ENCODE peak calls at places on chromosomes 12 and 14, in ten cellular contexts. I is hepatocyte; V is fibroblast of lung; E is CD8-positive, alpha-beta memory T cell; S is esophagus squamous epithelium; N is cardiac muscle cell; D is pancreas; H is ovary; X is A549; O is adrenal gland. Z is an unnamed sample. For H3K4me1, the result is how much of the 10 kb centered on the place peaks cover.

GRCh38 chr12:10617868-10618267 is 4.5 kb upstream of the MAGOHB start:
- DNase-seq in I (no peak), V (no peak), E (no peak), S (no peak), N (no peak), D (no peak), H (no peak), X (no peak), O (no peak), Z (no peak)

GRCh38 chr12:102573237-102573636 is 92.9 kb upstream of the IGF1 start:
- DNase-seq in I (no peak), V (peak), E (no peak), S (no peak), N (no peak), D (no peak), H (no peak), X (peak), O (no peak), Z (no peak)

GRCh38 chr12:10409387-10409786 is at the start of gene KLRC4:
- DNase-seq in I (no peak), V (peak), E (no peak), S (no peak), N (peak), D (no peak), H (no peak), X (no peak), O (no peak), Z (no peak)

GRCh38 chr14:89343356-89343755 is 73.7 kb downstream of the FOXN3 start:
- DNase-seq in I (no peak), V (no peak), E (no peak), S (no peak), N (no peak), D (no peak), H (no peak), X (no peak), O (no peak), Z (no peak)

GRCh38 chr12:120196363-120196762 is 1.8 kb upstream of the GCN1 start:
- DNase-seq in I (no peak), V (no peak), E (no peak), S (no peak), N (no peak), D (no peak), H (no peak), X (no peak), O (no peak), Z (no peak)

GRCh38 chr12:121038861-121039654 is at the start of gene OASL:
- DNase-seq in I (peak), V (peak), E (peak), S (no peak), N (peak), D (peak), H (no peak), X (no peak), O (peak), Z (no peak)

GRCh38 chr12:46553266-46553665 is 180.7 kb upstream of the SLC38A2 start:
- DNase-seq in I (no peak), V (peak), E (no peak), S (no peak), N (peak), D (no peak), H (no peak), X (peak), O (no peak), Z (peak)

GRCh38 chr14:48563465-48563864 is 888.1 kb upstream of the MDGA2 start:
- DNase-seq in I (peak), V (peak), E (no peak), S (no peak), N (no peak), D (no peak), H (no peak), X (peak), O (no peak), Z (no peak)

GRCh38 chr12:112005419-112006395 is 7.3 kb downstream of the TMEM116 start:
- DNase-seq in I (peak), V (peak), E (no peak), S (no peak), N (peak), D (no peak), H (no peak), X (peak), O (peak), Z (no peak)

GRCh38 chr14:96287856-96288255 is 31.8 kb downstream of the BDKRB1 start:
- DNase-seq in I (no peak), V (no peak), E (no peak), S (no peak), N (no peak), D (no peak), H (no peak), X (no peak), O (no peak), Z (no peak)

GRCh38 chr12:117134059-117134458 is 34.8 kb upstream of the TESC start:
- DNase-seq in I (no peak), V (no peak), E (peak), S (no peak), N (no peak), D (no peak), H (no peak), X (no peak), O (no peak), Z (no peak)

GRCh38 chr12:67270622-67271021 is 1.5 kb downstream of the CAND1 start:
- DNase-seq in I (no peak), V (no peak), E (no peak), S (no peak), N (no peak), D (no peak), H (no peak), X (no peak), O (no peak), Z (no peak)

GRCh38 chr12:21296751-21297406 is 37.8 kb downstream of the SLCO1A2 start:
- DNase-seq in I (peak), V (peak), E (no peak), S (no peak), N (peak), D (no peak), H (no peak), X (peak), O (no peak), Z (no peak)

GRCh38 chr12:39581592-39581991 is 38.0 kb downstream of the ABCD2 start:
- DNase-seq in I (no peak), V (peak), E (no peak), S (no peak), N (peak), D (no peak), H (no peak), X (peak), O (no peak), Z (no peak)

GRCh38 chr14:100674897-100675618 is 51.6 kb upstream of the DLK1 start:
- DNase-seq in I (no peak), V (no peak), E (no peak), S (no peak), N (no peak), D (no peak), H (no peak), X (no peak), O (no peak), Z (no peak)

GRCh38 chr12:116941188-116941587 is 30.4 kb downstream of the FBXW8 start:
- DNase-seq in I (no peak), V (no peak), E (no peak), S (no peak), N (no peak), D (no peak), H (no peak), X (no peak), O (no peak), Z (no peak)

GRCh38 chr12:22635812-22636211 is 10.8 kb downstream of the ETNK1 start:
- DNase-seq in I (no peak), V (peak), E (no peak), S (no peak), N (peak), D (no peak), H (no peak), X (no peak), O (no peak), Z (no peak)

GRCh38 chr12:25648460-25648859 is 95.4 kb upstream of the LMNTD1 start:
- DNase-seq in I (peak), V (peak), E (no peak), S (no peak), N (peak), D (no peak), H (no peak), X (peak), O (peak), Z (no peak)

GRCh38 chr12:15701212-15701611 is 88.0 kb downstream of the EPS8 start:
- DNase-seq in I (no peak), V (peak), E (no peak), S (no peak), N (peak), D (no peak), H (no peak), X (no peak), O (no peak), Z (no peak)

GRCh38 chr12:98955284-98955683 is 310.2 kb downstream of the APAF1 start:
- DNase-seq in I (peak), V (no peak), E (no peak), S (no peak), N (peak), D (no peak), H (no peak), X (peak), O (no peak), Z (peak)

GRCh38 chr12:27610380-27610779 is 85.9 kb upstream of the REP15 start:
- DNase-seq in I (no peak), V (peak), E (no peak), S (no peak), N (peak), D (no peak), H (no peak), X (peak), O (peak), Z (no peak)

GRCh38 chr12:42097971-42098370 is 46.7 kb downstream of the GXYLT1 start:
- DNase-seq in I (no peak), V (no peak), E (no peak), S (no peak), N (peak), D (no peak), H (no peak), X (no peak), O (no peak), Z (no peak)

GRCh38 chr12:1297206-1297605 is 297.2 kb downstream of the FBXL14 start:
- DNase-seq in I (peak), V (peak), E (no peak), S (no peak), N (no peak), D (no peak), H (no peak), X (no peak), O (no peak), Z (no peak)

GRCh38 chr14:104331871-104332605 is 193.7 kb downstream of the KIF26A start:
- DNase-seq in I (peak), V (no peak), E (no peak), S (no peak), N (no peak), D (no peak), H (no peak), X (peak), O (peak), Z (no peak)

GRCh38 chr12:50545213-50545612 is 40.4 kb downstream of the DIP2B start:
- DNase-seq in I (no peak), V (no peak), E (no peak), S (no peak), N (no peak), D (no peak), H (no peak), X (no peak), O (no peak), Z (no peak)

GRCh38 chr14:54331516-54331915 is 65.3 kb upstream of the CDKN3 start:
- DNase-seq in I (no peak), V (no peak), E (no peak), S (no peak), N (no peak), D (no peak), H (no peak), X (no peak), O (no peak), Z (no peak)

GRCh38 chr12:105748806-105749600 is 389.8 kb downstream of the NUAK1 start:
- DNase-seq in I (peak), V (peak), E (no peak), S (no peak), N (peak), D (no peak), H (peak), X (no peak), O (peak), Z (no peak)

GRCh38 chr14:59202031-59202430 is 13.6 kb downstream of the DAAM1 start:
- DNase-seq in I (no peak), V (no peak), E (no peak), S (no peak), N (no peak), D (no peak), H (no peak), X (no peak), O (no peak), Z (no peak)

GRCh38 chr12:6603095-6603567 is 4.0 kb downstream of the CHD4 start:
- DNase-seq in I (no peak), V (peak), E (peak), S (no peak), N (peak), D (no peak), H (no peak), X (no peak), O (peak), Z (no peak)

GRCh38 chr12:79527498-79527897 is 163.3 kb downstream of the PAWR start:
- DNase-seq in I (no peak), V (no peak), E (no peak), S (no peak), N (no peak), D (no peak), H (no peak), X (peak), O (no peak), Z (peak)

GRCh38 chr12:27868165-27868564 is 88.1 kb upstream of the MANSC4 start:
- DNase-seq in I (no peak), V (peak), E (no peak), S (no peak), N (peak), D (no peak), H (no peak), X (no peak), O (no peak), Z (no peak)

GRCh38 chr14:68665116-68665515 is 127.8 kb downstream of the ZFP36L1 start:
- DNase-seq in I (no peak), V (peak), E (no peak), S (no peak), N (peak), D (no peak), H (no peak), X (no peak), O (peak), Z (no peak)

GRCh38 chr14:87630808-87631207 is 362.2 kb downstream of the GALC start:
- DNase-seq in I (no peak), V (no peak), E (no peak), S (no peak), N (no peak), D (no peak), H (no peak), X (no peak), O (no peak), Z (no peak)

GRCh38 chr12:75551477-75551876 is 40.1 kb upstream of the KRR1 start:
- DNase-seq in I (no peak), V (no peak), E (no peak), S (no peak), N (no peak), D (no peak), H (no peak), X (no peak), O (no peak), Z (no peak)

GRCh38 chr12:75549989-75550388 is 38.6 kb upstream of the KRR1 start:
- DNase-seq in I (no peak), V (no peak), E (no peak), S (no peak), N (no peak), D (no peak), H (no peak), X (no peak), O (no peak), Z (no peak)

GRCh38 chr12:75548879-75549278 is 37.5 kb upstream of the KRR1 start:
- DNase-seq in I (no peak), V (no peak), E (no peak), S (no peak), N (no peak), D (no peak), H (no peak), X (no peak), O (no peak), Z (no peak)

GRCh38 chr12:75550401-75550851 is 39.0 kb upstream of the KRR1 start:
- DNase-seq in I (no peak), V (peak), E (no peak), S (no peak), N (peak), D (no peak), H (no peak), X (no peak), O (peak), Z (no peak)

DNA sequence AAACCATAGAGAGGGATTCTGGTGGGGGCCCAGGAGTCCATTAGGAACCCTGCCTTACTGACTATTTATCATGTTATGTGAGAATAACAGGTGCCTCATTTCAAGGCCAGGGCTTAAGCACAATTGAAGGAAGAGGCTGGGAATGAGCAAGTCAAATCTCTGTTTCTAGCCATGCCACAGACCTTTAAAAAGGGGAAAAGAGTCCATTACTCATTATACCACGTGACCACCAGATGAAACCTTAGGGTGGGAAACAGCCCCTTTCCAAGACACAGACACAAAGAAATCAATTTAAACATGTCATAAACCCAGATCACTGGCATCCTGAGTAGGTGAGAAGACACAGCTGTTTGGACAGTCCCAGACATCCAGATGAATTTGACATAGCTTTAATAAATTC is 39.5 kb upstream of the KRR1 start:
- DNase-seq in I (no peak), V (peak), E (no peak), S (no peak), N (no peak), D (no peak), H (no peak), X (no peak), O (no peak), Z (no peak)
- H3K27ac ChIP-seq in I (no peak), V (no peak), E (no peak), S (peak), N (peak), D (no peak), H (no peak), X (no peak), O (no peak), Z (no peak)

GRCh38 chr12:124396544-124397398 is 101.9 kb downstream of the RFLNA start:
- DNase-seq in I (no peak), V (no peak), E (no peak), S (no peak), N (no peak), D (no peak), H (peak), X (peak), O (peak), Z (no peak)
- H3K4me1 ChIP-seq in I (under half), V (under half), E (under half), S (under half), N (under half), D (under half), H (under half), X (half or more), O (under half), Z (under half)

GRCh38 chr14:102218688-102219087 is 79.0 kb downstream of the WDR20 start:
- DNase-seq in I (no peak), V (no peak), E (no peak), S (no peak), N (no peak), D (no peak), H (no peak), X (no peak), O (no peak), Z (no peak)

GRCh38 chr14:102219316-102219715 is 79.6 kb downstream of the WDR20 start:
- DNase-seq in I (no peak), V (no peak), E (no peak), S (no peak), N (no peak), D (no peak), H (no peak), X (no peak), O (no peak), Z (no peak)

GRCh38 chr14:102217987-102218421 is 78.3 kb downstream of the WDR20 start:
- DNase-seq in I (no peak), V (no peak), E (no peak), S (no peak), N (no peak), D (no peak), H (no peak), X (no peak), O (no peak), Z (no peak)

GRCh38 chr14:102221026-102221425 is 81.3 kb downstream of the WDR20 start:
- DNase-seq in I (no peak), V (peak), E (no peak), S (no peak), N (no peak), D (no peak), H (no peak), X (no peak), O (no peak), Z (no peak)

DNA sequence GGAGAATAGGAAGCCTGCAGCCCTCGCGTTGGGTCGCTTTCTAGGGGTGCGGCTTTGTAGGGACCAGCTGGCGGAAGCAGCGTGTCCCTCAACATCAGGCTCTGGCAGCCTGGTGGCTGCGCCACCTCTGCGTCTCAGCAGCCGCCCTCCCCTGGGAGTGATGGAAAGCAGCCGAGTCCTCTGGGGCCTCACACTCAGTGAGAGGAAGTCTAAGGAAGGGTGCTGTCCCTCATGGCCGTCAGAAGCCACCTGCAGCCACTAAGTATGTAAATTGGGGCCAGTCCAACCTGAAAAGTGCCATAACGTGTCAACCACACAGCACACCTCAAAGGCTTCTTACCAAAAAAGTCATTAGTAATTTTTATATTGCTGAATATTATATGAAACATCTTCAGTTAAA is 80.3 kb downstream of the WDR20 start:
- DNase-seq in I (no peak), V (no peak), E (no peak), S (no peak), N (no peak), D (no peak), H (no peak), X (no peak), O (no peak), Z (no peak)
- H3K27ac ChIP-seq in I (no peak), V (no peak), E (no peak), S (no peak), N (no peak), D (no peak), H (no peak), X (no peak), O (no peak), Z (no peak)

GRCh38 chr12:108614041-108614440 is 16.2 kb upstream of the TMEM119 start:
- DNase-seq in I (no peak), V (no peak), E (no peak), S (no peak), N (no peak), D (no peak), H (no peak), X (no peak), O (no peak), Z (no peak)
- H3K4me1 ChIP-seq in I (under half), V (under half), E (under half), S (under half), N (under half), D (under half), H (under half), X (under half), O (under half), Z (under half)

DNA sequence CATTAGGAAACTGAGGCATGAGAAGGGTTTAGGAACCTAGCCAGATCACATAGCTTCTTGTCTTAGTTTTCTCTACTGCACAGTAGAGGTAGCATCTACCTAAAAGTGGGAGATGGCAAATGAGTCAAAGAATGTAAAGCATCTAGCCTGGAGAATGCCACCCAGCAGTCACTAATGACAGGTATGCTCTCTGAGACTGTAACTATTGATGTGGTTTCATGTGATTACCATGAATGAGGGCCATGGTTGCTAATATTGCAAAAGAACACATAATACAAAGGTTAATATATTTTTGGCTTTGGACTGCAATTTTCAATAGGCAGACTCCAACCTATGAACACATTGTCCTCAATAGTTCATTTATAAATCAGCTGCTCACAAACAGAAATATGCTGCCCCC is 389.9 kb downstream of the GRIN2B start:
- DNase-seq in I (no peak), V (no peak), E (no peak), S (no peak), N (no peak), D (no peak), H (no peak), X (no peak), O (no peak), Z (no peak)
- H3K27ac ChIP-seq in I (no peak), V (no peak), E (no peak), S (no peak), N (no peak), D (no peak), H (no peak), X (no peak), O (no peak), Z (no peak)

DNA sequence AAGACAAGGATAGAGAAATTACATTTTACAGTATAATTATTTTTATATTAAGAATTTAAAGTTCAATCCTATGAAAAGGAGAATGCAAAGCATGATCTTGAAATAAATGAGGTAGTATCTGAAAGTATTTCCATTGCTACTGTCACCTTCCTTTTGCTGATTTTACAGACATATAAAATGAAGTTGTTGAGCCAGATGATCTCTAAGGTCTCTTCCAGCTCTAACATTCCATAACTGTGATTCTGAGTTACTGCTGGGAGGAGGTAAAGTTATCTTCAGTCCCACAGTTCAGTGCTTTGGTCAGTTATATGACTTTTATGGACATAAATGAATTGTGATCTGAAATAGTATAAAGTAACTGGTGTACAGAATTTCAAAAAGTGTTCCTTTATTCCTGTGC is 52.8 kb downstream of the SLC38A6 start:
- DNase-seq in I (no peak), V (peak), E (no peak), S (no peak), N (peak), D (no peak), H (no peak), X (no peak), O (no peak), Z (no peak)
- H3K4me1 ChIP-seq in I (under half), V (under half), E (under half), S (under half), N (under half), D (under half), H (under half), X (under half), O (under half), Z (under half)

Z was measured in HepG2.